ENCODE peak calls at places on chromosomes 1 and 21, in four cellular contexts. I, U, K and E are unnamed samples.

GRCh38 chr1:226736001-226736907 is 2.8 kb downstream of the ITPKB start:
- DNase-seq in K (peak; percentile 66), I (no peak), U (peak; percentile 35), E (no peak)

GRCh38 chr1:220511183-220511582 is 16.8 kb upstream of the MARK1 start:
- DNase-seq in U (no peak), K (no peak), I (no peak), E (no peak)

GRCh38 chr1:242530761-242531160 is 6.3 kb upstream of the PLD5 start:
- DNase-seq in I (no peak), U (no peak), K (no peak), E (no peak)

GRCh38 chr1:158199840-158200239 is 19.1 kb downstream of the CD1D start:
- DNase-seq in K (no peak), U (no peak), I (no peak), E (no peak)

GRCh38 chr1:40966411-40966810 is 13.1 kb upstream of the CTPS1 start:
- DNase-seq in K (no peak), U (no peak), I (no peak), E (no peak)

GRCh38 chr1:94324168-94324544 is 86.8 kb upstream of the ARHGAP29 start:
- DNase-seq in K (no peak), I (no peak), U (no peak), E (no peak)

GRCh38 chr21:38268859-38269566 is 12.2 kb downstream of the KCNJ15 start:
- DNase-seq in K (no peak), U (no peak), I (no peak), E (no peak)

GRCh38 chr1:38860464-38860816 is 868 bp upstream of the RRAGC start:
- DNase-seq in U (no peak), K (no peak), I (no peak), E (peak; percentile 11)

GRCh38 chr1:206540044-206540758 is 32.9 kb downstream of the RASSF5 start:
- DNase-seq in I (peak; percentile 94), U (peak; percentile 79), K (peak; percentile 95), E (peak; percentile 58)

GRCh38 chr1:145885738-145886287 is at the start of gene ANKRD35:
- DNase-seq in I (peak; percentile 90), U (peak; percentile 68), K (peak; percentile 93), E (peak; percentile 91)

GRCh38 chr1:55669308-55669707 is 454.1 kb upstream of the USP24 start:
- DNase-seq in U (no peak), I (no peak), K (no peak), E (no peak)

GRCh38 chr21:15224346-15225086 is 159.7 kb upstream of the NRIP1 start:
- DNase-seq in K (no peak), U (no peak), I (no peak), E (no peak)

GRCh38 chr1:43293896-43294760 is 6.7 kb upstream of the TIE1 start:
- DNase-seq in K (no peak), U (no peak), I (no peak), E (no peak)

GRCh38 chr1:162422662-162423375 is 10.9 kb upstream of the SH2D1B start:
- DNase-seq in U (no peak), K (no peak), I (no peak), E (no peak)

GRCh38 chr1:66438062-66438970 is 95.6 kb upstream of the SGIP1 start:
- DNase-seq in I (no peak), U (no peak), K (no peak), E (no peak)

GRCh38 chr1:220879090-220879508 is at the start of gene HLX:
- DNase-seq in U (peak; percentile 81), I (peak; percentile 69), K (peak; percentile 95), E (peak; percentile 78)

GRCh38 chr21:40054403-40054802 is 187.2 kb downstream of the PCP4 start:
- DNase-seq in I (peak; percentile 87), U (no peak), K (peak; percentile 89), E (no peak)

GRCh38 chr1:238953448-238953847 is 432.9 kb upstream of the CHRM3 start:
- DNase-seq in I (no peak), U (no peak), K (no peak), E (no peak)

GRCh38 chr1:903721-904270 is 19.9 kb upstream of the SAMD11 start:
- DNase-seq in K (peak; percentile 68), I (peak; percentile 24), U (peak; percentile 28), E (no peak)

GRCh38 chr21:15682977-15683376 is 46.8 kb upstream of the USP25 start:
- DNase-seq in I (no peak), U (no peak), K (no peak), E (no peak)

GRCh38 chr1:201170533-201171062 is 16.3 kb upstream of the TMEM9 start:
- DNase-seq in I (peak; percentile 97), K (peak; percentile 98), U (peak; percentile 92), E (peak; percentile 97)

GRCh38 chr1:10870493-10871096 is 74.1 kb upstream of the CASZ1 start:
- DNase-seq in K (no peak), U (no peak), I (peak; percentile 51), E (no peak)

GRCh38 chr1:41666991-41667631 is 182.6 kb upstream of the EDN2 start:
- DNase-seq in I (peak; percentile 57), K (no peak), U (no peak), E (no peak)

DNA sequence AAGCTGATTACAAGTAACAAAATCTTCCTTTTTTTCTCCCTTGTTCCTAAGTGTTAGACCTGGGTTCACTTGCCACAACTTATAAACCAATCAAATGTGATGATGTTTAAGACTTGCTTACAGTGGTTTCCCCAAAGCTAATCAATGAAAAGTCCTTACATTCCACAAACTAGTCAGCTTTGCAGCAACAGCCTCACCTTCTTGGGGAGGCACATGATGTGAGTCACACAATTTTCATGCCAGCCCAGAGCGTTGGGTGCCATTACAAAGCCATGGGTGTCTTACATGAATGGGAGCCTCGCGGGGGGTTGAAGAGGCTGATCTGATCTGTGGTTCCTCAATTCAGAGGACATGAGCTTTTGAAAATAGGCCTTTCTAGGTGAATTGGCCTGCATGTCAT is 91.6 kb upstream of the UBE2U start:
- DNase-seq in I (no peak), U (no peak), K (no peak), E (no peak)
- H3K27ac ChIP-seq in I (no peak overlapping the region), U (no peak overlapping the region), K (no peak overlapping the region), E (no peak overlapping the region)

DNA sequence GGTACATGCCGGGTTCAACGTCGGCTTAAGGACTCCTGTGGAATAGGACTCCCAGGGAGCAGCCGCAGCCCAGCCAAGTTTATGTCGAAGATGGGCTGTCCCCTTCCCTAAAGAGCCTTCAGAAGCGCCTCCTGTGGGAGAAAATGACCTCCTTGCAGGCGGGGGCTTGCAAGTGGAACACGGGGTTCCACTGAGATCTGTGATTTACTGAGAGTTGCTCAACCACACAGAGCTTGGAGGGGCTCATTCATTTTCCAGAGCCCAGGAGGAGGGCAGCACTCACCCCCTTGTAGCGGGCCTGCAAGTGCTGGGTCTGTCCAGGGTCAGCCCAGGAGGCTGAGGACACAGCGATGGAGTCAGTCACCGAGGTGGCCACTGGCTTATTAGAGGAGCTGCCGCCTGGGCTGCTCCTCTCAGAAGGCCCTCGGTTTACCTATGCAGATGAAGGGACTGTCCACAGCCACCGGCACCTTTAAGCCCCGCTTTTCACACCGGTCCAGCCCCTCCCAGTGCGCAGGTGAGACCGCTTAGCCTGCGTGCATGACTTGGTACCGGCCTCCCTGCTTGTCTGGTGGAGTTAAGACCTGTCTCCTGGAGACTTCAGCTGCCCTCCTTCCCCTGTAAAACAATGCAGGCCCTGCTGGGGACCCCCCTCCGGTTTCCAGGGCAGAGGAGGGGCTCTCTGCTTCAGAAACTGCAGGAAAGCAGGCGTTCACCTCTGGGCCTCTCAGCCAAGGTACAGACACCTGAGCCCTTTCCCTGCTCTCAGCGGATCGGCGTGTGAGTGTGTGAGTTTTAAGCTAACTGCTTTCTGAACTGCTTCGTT is 57.5 kb downstream of the ATP5PO start:
- DNase-seq in K (no peak), I (no peak), U (no peak), E (no peak)
- H3K4me3 ChIP-seq in K (no peak overlapping the region), I (no peak overlapping the region), U (no peak overlapping the region), E (no peak overlapping the region)

DNA sequence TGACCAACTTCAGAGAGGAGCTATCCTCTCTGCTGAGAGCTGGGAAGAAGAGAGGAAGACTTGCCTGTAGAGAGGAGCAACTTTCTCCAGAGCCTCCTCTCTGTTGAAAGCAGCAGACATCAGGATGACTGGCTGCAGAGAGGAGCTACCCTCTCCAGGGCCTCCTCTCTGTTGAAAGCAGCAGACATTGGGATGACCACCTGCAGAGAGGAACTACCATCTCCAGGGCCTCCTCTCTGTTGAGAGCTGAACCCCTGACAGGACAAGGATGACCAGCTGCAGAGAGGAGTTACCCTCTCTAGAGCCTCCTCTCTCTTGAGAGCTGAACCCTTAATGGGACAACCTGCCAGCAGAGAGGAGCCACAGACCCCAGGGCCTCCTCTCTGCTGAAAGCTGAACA is 83.0 kb upstream of the GJB5 start:
- DNase-seq in I (no peak), U (no peak), K (no peak), E (no peak)
- TF ChIP-seq CTCF in I (no peak), U (no peak), K (no peak), E (no peak)

DNA sequence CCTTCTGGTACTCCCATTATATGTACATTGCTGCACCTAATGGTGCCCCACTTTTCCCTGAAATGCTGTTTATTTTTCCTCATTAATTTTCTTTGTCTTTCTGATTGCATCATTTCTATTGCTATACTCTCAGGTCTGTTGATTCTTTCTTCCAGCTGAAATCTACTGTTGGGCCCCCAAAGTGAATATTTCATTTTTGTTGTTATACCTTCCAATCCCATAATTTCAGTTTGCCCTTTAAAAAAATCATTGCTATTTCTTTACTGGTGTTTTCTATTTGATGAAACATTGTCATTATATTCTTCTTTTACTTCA is 3.0 kb upstream of the AADACL4 start:
- DNase-seq in U (no peak), K (no peak), I (no peak), E (no peak)
- H3K27ac ChIP-seq in U (no peak overlapping the region), K (no peak overlapping the region), I (no peak overlapping the region), E (no peak overlapping the region)

DNA sequence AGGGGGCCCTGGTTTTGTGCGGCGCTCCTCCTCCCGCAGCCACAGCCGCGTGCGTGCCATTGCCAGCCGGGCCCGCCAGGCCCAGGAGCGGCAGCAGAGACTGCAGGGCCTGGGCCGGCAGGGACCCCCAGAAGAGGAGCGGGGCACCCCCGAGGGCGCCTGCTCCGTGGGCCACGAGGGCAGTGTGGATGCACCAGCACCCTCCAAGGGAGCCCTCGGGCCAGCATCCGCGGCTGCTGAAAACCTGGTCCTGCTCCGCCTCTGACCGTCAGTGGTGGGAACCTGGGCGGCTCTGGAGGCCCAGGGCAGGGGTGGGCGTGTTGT is 21.5 kb downstream of the PANK4 start:
- DNase-seq in K (no peak), I (no peak), U (no peak), E (no peak)
- H3K4me3 ChIP-seq in K (no peak overlapping the region), I (no peak overlapping the region), U (no peak overlapping the region), E (no peak overlapping the region)

DNA sequence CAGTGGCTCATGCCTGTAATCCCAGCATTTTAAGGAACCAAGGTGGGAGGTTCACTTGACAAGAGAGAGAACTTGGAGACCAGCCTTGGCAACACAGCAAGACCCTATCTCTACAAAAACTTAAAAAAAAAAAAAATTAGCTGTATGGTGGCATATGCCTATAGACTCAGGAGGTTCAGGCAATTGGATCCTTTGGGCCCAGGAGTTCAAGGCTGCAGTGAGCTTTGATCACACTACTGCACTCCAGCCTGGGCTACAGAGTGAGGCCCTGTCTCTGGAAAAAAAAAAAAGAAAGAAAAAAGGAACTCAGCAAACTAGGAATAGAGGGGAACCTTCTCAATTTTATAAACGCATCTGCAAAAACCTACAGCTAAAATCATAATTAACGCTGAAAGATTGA is 21.8 kb downstream of the HSF2BP start:
- DNase-seq in I (no peak), K (no peak), U (no peak), E (no peak)
- TF ChIP-seq CTCF in I (no peak), K (no peak), U (no peak), E (no peak)